ENCODE peak calls at places on chromosomes 7 and 10, in six cellular contexts. One of them, this sample, is unnamed.

GRCh38 chr10:130485958-130486680 is 349.9 kb downstream of the GLRX3 start:
- DNase-seq in endothelial cell of umbilical vein: no peak
- DNase-seq in SJSA1: no peak
- DNase-seq in body of pancreas: no peak
- DNase-seq in neuronal stem cell: no peak
- DNase-seq in Peyer's patch: no peak
- DNase-seq in this sample: no peak

GRCh38 chr10:6396652-6397051 is 183.4 kb downstream of the PRKCQ start:
- DNase-seq in Peyer's patch: no peak
- DNase-seq in SJSA1: no peak
- DNase-seq in neuronal stem cell: no peak
- DNase-seq in endothelial cell of umbilical vein: no peak
- DNase-seq in body of pancreas: no peak
- DNase-seq in this sample: no peak

GRCh38 chr7:87328281-87328680 is 17.2 kb upstream of the CROT start:
- DNase-seq in Peyer's patch: no peak
- DNase-seq in neuronal stem cell: no peak
- DNase-seq in body of pancreas: no peak
- DNase-seq in endothelial cell of umbilical vein: no peak
- DNase-seq in SJSA1: no peak
- DNase-seq in this sample: no peak

GRCh38 chr7:102236592-102237287 is 49.9 kb upstream of the SH2B2 start:
- DNase-seq in endothelial cell of umbilical vein: peak; percentile 57
- DNase-seq in Peyer's patch: peak; percentile 47
- DNase-seq in body of pancreas: peak; percentile 70
- DNase-seq in SJSA1: peak; percentile 65
- DNase-seq in neuronal stem cell: peak; percentile 53
- DNase-seq in this sample: no peak

GRCh38 chr10:65314253-65314652 is 1611.6 kb upstream of the LRRTM3 start:
- DNase-seq in SJSA1: no peak
- DNase-seq in Peyer's patch: no peak
- DNase-seq in body of pancreas: no peak
- DNase-seq in neuronal stem cell: no peak
- DNase-seq in endothelial cell of umbilical vein: no peak
- DNase-seq in this sample: no peak

GRCh38 chr10:51786684-51787035 is 87.3 kb upstream of the CSTF2T start:
- DNase-seq in SJSA1: no peak
- DNase-seq in endothelial cell of umbilical vein: no peak
- DNase-seq in Peyer's patch: no peak
- DNase-seq in body of pancreas: no peak
- DNase-seq in neuronal stem cell: no peak
- DNase-seq in this sample: no peak

GRCh38 chr10:61860964-61861758 is 40.3 kb upstream of the ARID5B start:
- DNase-seq in SJSA1: no peak
- DNase-seq in Peyer's patch: no peak
- DNase-seq in body of pancreas: no peak
- DNase-seq in neuronal stem cell: no peak
- DNase-seq in endothelial cell of umbilical vein: no peak
- DNase-seq in this sample: no peak

GRCh38 chr7:105743351-105743812 is 133.0 kb downstream of the ATXN7L1 start:
- DNase-seq in SJSA1: no peak
- DNase-seq in endothelial cell of umbilical vein: no peak
- DNase-seq in neuronal stem cell: no peak
- DNase-seq in Peyer's patch: no peak
- DNase-seq in body of pancreas: no peak
- DNase-seq in this sample: no peak

GRCh38 chr7:43648725-43649406 is 66.0 kb downstream of the STK17A start:
- DNase-seq in endothelial cell of umbilical vein: peak; percentile 70
- DNase-seq in neuronal stem cell: no peak
- DNase-seq in SJSA1: peak; percentile 65
- DNase-seq in body of pancreas: no peak
- DNase-seq in Peyer's patch: peak; percentile 87
- DNase-seq in this sample: no peak
- H3K4me3 ChIP-seq in endothelial cell of umbilical vein: no peak overlapping the region
- H3K4me3 ChIP-seq in neuronal stem cell: no peak overlapping the region
- H3K4me3 ChIP-seq in SJSA1: no peak overlapping the region
- H3K4me3 ChIP-seq in body of pancreas: no peak overlapping the region
- H3K4me3 ChIP-seq in Peyer's patch: peak overlapping the region; percentile 21
- H3K4me3 ChIP-seq in this sample: peak overlapping the region; percentile 61

DNA sequence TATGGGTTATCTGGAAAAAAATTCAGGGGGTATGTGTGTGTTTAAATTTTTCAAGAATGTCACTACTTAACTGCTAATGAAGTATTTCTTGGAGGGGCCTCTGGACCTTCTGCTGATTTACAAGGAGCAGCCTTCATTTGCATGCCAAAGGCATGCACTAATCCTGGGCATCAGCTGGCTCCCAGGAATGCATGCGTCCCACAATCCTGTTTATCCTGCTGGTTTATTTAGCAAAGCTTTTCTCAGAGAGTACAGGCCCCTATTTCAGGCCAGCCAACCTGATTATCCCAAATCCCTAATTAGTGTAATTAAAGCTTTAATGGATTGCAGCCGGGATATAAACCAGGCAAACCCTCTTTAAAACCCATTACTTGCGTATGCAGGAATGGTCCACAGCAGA is 170.4 kb downstream of the TAX1BP1 start:
- DNase-seq in body of pancreas: no peak
- DNase-seq in endothelial cell of umbilical vein: no peak
- DNase-seq in SJSA1: no peak
- DNase-seq in neuronal stem cell: peak; percentile 82
- DNase-seq in Peyer's patch: no peak
- DNase-seq in this sample: no peak
- H3K4me1 ChIP-seq in body of pancreas: no peaks in the 10 kb centered on the region
- H3K4me1 ChIP-seq in endothelial cell of umbilical vein: no peaks in the 10 kb centered on the region
- H3K4me1 ChIP-seq in SJSA1: peaks cover 10% of the 10 kb centered on the region
- H3K4me1 ChIP-seq in neuronal stem cell: peaks cover 17% of the 10 kb centered on the region
- H3K4me1 ChIP-seq in Peyer's patch: no peaks in the 10 kb centered on the region
- H3K4me1 ChIP-seq in this sample: no peaks in the 10 kb centered on the region

DNA sequence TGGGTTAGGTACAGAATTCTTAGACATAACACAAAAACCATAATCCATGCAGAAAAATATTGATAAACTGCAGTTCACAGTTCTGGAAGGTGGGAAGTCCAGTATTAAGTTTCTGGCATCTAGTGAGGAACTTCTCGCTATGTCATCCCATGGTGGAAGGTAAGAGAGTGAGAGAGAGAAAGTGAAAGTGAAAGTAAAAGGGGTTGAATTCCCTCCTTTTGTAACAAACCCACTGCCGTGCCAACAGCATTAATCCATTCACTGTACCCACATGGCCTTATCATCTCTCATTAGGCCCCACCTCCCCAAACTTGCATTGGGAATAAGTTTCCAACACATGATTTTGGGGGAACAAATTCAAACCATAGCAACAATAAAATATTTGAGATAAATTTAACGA is 17.1 kb downstream of the ZNF485 start:
- DNase-seq in body of pancreas: no peak
- DNase-seq in endothelial cell of umbilical vein: peak; percentile 32
- DNase-seq in Peyer's patch: no peak
- DNase-seq in neuronal stem cell: no peak
- DNase-seq in SJSA1: peak; percentile 9
- DNase-seq in this sample: no peak
- H3K4me3 ChIP-seq in body of pancreas: no peak overlapping the region
- H3K4me3 ChIP-seq in endothelial cell of umbilical vein: peak overlapping the region; percentile 26
- H3K4me3 ChIP-seq in Peyer's patch: no peak overlapping the region
- H3K4me3 ChIP-seq in neuronal stem cell: peak overlapping the region; percentile 25
- H3K4me3 ChIP-seq in SJSA1: peak overlapping the region; percentile 11
- H3K4me3 ChIP-seq in this sample: peak overlapping the region; percentile 61

GRCh38 chr7:100464210-100464660 is at the start of gene SPACDR:
- DNase-seq in endothelial cell of umbilical vein: no peak
- DNase-seq in SJSA1: no peak
- DNase-seq in body of pancreas: no peak
- DNase-seq in Peyer's patch: no peak
- DNase-seq in neuronal stem cell: no peak
- DNase-seq in this sample: no peak

GRCh38 chr7:100465702-100466311 is 1.7 kb upstream of the SPACDR start:
- DNase-seq in Peyer's patch: no peak
- DNase-seq in neuronal stem cell: peak; percentile 54
- DNase-seq in SJSA1: no peak
- DNase-seq in endothelial cell of umbilical vein: peak; percentile 73
- DNase-seq in body of pancreas: peak; percentile 93
- DNase-seq in this sample: no peak

GRCh38 chr7:100465299-100465698 is 1.2 kb upstream of the SPACDR start:
- DNase-seq in neuronal stem cell: no peak
- DNase-seq in SJSA1: no peak
- DNase-seq in Peyer's patch: no peak
- DNase-seq in endothelial cell of umbilical vein: no peak
- DNase-seq in body of pancreas: no peak
- DNase-seq in this sample: no peak

GRCh38 chr7:100466830-100467605 is 3.0 kb upstream of the SPACDR start:
- DNase-seq in endothelial cell of umbilical vein: no peak
- DNase-seq in SJSA1: no peak
- DNase-seq in neuronal stem cell: no peak
- DNase-seq in Peyer's patch: no peak
- DNase-seq in body of pancreas: no peak
- DNase-seq in this sample: no peak

DNA sequence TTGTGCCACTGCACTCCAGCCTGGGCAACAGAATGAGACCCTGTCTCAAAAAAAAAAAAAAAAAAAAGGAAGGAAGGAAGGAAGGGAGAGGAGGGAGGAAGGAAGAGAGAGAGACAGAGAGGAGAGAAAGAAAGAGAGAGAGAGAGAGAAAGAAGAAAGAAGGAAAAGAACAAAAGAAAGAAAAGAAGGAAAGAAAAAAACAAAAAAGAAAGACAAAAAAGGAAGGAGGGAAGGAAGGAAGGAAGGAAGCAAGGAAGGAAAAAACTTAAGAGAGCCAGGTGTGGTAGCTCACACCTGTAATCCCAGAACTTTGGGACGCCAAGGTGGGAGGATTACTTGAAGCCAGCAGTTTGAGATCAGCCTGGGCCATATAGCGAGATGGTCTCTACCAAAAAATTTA is 731 bp upstream of the SPACDR start:
- DNase-seq in SJSA1: no peak
- DNase-seq in neuronal stem cell: no peak
- DNase-seq in body of pancreas: no peak
- DNase-seq in Peyer's patch: no peak
- DNase-seq in endothelial cell of umbilical vein: no peak
- DNase-seq in this sample: no peak
- H3K4me1 ChIP-seq in SJSA1: peaks cover 13% of the 10 kb centered on the region
- H3K4me1 ChIP-seq in neuronal stem cell: peaks cover 4% of the 10 kb centered on the region
- H3K4me1 ChIP-seq in body of pancreas: peaks cover 40% of the 10 kb centered on the region
- H3K4me1 ChIP-seq in Peyer's patch: peaks cover 3% of the 10 kb centered on the region
- H3K4me1 ChIP-seq in endothelial cell of umbilical vein: peaks cover 12% of the 10 kb centered on the region
- H3K4me1 ChIP-seq in this sample: peaks cover 29% of the 10 kb centered on the region

DNA sequence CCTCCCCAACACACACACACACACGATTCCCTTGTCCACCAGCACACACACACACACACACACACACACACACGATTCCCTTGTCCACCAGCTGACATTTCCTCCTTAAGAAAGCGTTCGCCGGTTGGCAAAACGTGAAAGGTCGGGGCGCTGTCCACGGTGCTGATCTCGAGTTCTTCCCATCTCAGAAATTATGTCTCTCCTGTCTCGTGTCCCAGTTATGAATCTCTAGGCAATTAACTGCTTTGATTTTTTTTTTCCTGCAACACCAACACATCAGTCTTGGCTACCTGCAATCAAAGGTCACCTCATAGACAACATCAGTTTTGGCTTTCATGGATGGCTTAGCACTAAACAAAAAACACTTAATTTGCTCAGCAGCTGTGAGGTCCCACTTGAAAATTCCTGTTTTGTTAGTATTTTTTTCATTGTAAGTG is 1.9 kb downstream of the INA start:
- DNase-seq in neuronal stem cell: peak; percentile 75
- DNase-seq in SJSA1: peak; percentile 26
- DNase-seq in Peyer's patch: no peak
- DNase-seq in endothelial cell of umbilical vein: peak; percentile 40
- DNase-seq in body of pancreas: peak; percentile 44
- DNase-seq in this sample: no peak
- H3K4me3 ChIP-seq in neuronal stem cell: peak overlapping the region; percentile 67
- H3K4me3 ChIP-seq in SJSA1: no peak overlapping the region
- H3K4me3 ChIP-seq in Peyer's patch: no peak overlapping the region
- H3K4me3 ChIP-seq in endothelial cell of umbilical vein: no peak overlapping the region
- H3K4me3 ChIP-seq in body of pancreas: no peak overlapping the region
- H3K4me3 ChIP-seq in this sample: no peak overlapping the region

GRCh38 chr7:103343758-103344452 is 662 bp downstream of the DNAJC2 start:
- DNase-seq in neuronal stem cell: no peak
- DNase-seq in endothelial cell of umbilical vein: peak; percentile 64
- DNase-seq in body of pancreas: peak; percentile 29
- DNase-seq in Peyer's patch: no peak
- DNase-seq in SJSA1: no peak
- DNase-seq in this sample: no peak

GRCh38 chr7:103341466-103341865 is 3.1 kb downstream of the DNAJC2 start:
- DNase-seq in Peyer's patch: no peak
- DNase-seq in neuronal stem cell: no peak
- DNase-seq in body of pancreas: no peak
- DNase-seq in SJSA1: no peak
- DNase-seq in endothelial cell of umbilical vein: no peak
- DNase-seq in this sample: no peak

GRCh38 chr7:103344453-103345149 is at the start of gene DNAJC2:
- DNase-seq in neuronal stem cell: peak; percentile 83
- DNase-seq in endothelial cell of umbilical vein: peak; percentile 86
- DNase-seq in body of pancreas: peak; percentile 90
- DNase-seq in Peyer's patch: peak; percentile 86
- DNase-seq in SJSA1: peak; percentile 82
- DNase-seq in this sample: peak; percentile 64

GRCh38 chr7:103347507-103348267 is at the start of gene PSMC2:
- DNase-seq in body of pancreas: peak; percentile 85
- DNase-seq in neuronal stem cell: peak; percentile 87
- DNase-seq in Peyer's patch: peak; percentile 76
- DNase-seq in SJSA1: peak; percentile 86
- DNase-seq in endothelial cell of umbilical vein: peak; percentile 86
- DNase-seq in this sample: peak; percentile 60

GRCh38 chr7:103343332-103343731 is 1.2 kb downstream of the DNAJC2 start:
- DNase-seq in body of pancreas: no peak
- DNase-seq in neuronal stem cell: no peak
- DNase-seq in endothelial cell of umbilical vein: no peak
- DNase-seq in SJSA1: no peak
- DNase-seq in Peyer's patch: no peak
- DNase-seq in this sample: no peak
- H3K4me1 ChIP-seq in body of pancreas: peaks cover 21% of the 10 kb centered on the region
- H3K4me1 ChIP-seq in neuronal stem cell: no peaks in the 10 kb centered on the region
- H3K4me1 ChIP-seq in endothelial cell of umbilical vein: peaks cover 18% of the 10 kb centered on the region
- H3K4me1 ChIP-seq in SJSA1: peaks cover 14% of the 10 kb centered on the region
- H3K4me1 ChIP-seq in Peyer's patch: no peaks in the 10 kb centered on the region
- H3K4me1 ChIP-seq in this sample: peaks cover 17% of the 10 kb centered on the region

This sample was measured in thoracic aorta.